ENCODE peak calls at places on chromosomes 12 and 14, in five cellular contexts. V, Z, Q, Y and A are unnamed samples.

GRCh38 chr12:122523280-122523679 is 3.5 kb downstream of the RSRC2 start:
- DNase-seq in V (peak), Y (no peak), Q (no peak), Z (no peak), A (no peak)

GRCh38 chr14:83140756-83141155 is 1607.1 kb upstream of the SEL1L start:
- DNase-seq in Z (no peak), Q (no peak), V (no peak), Y (no peak), A (no peak)

GRCh38 chr12:2177751-2178150 is 125.0 kb downstream of the CACNA1C start:
- DNase-seq in V (no peak), Y (no peak), Q (no peak), Z (no peak), A (no peak)

GRCh38 chr12:55996201-55996714 is 818 bp upstream of the SUOX start:
- DNase-seq in Z (no peak), Y (peak), Q (peak), V (peak), A (peak)

GRCh38 chr14:104531421-104532190 is 48.0 kb upstream of the C14orf180 start:
- DNase-seq in V (no peak), Z (no peak), Y (no peak), Q (peak), A (no peak)

GRCh38 chr14:89504602-89505320 is 87.7 kb upstream of the FOXN3 start:
- DNase-seq in Q (peak), Y (no peak), Z (peak), V (no peak), A (no peak)

GRCh38 chr14:64340560-64341196 is 46.5 kb upstream of the ESR2 start:
- DNase-seq in Y (no peak), Q (no peak), Z (no peak), V (no peak), A (peak)

GRCh38 chr14:75514673-75515630 is 7.3 kb upstream of the BATF start:
- DNase-seq in Y (peak), Q (peak), Z (peak), V (no peak), A (peak)

GRCh38 chr12:104312202-104312601 is 8.7 kb downstream of the EID3 start:
- DNase-seq in V (no peak), Q (no peak), Z (no peak), Y (no peak), A (no peak)

GRCh38 chr14:21202463-21203358 is 46.8 kb upstream of the OR5AU1 start:
- DNase-seq in Z (no peak), Y (no peak), V (no peak), Q (no peak), A (no peak)

GRCh38 chr12:68530965-68531364 is 79.7 kb upstream of the RAP1B start:
- DNase-seq in V (no peak), Z (no peak), Q (no peak), Y (no peak), A (no peak)

GRCh38 chr12:46562625-46563228 is 190.2 kb upstream of the SLC38A2 start:
- DNase-seq in Y (no peak), Q (no peak), Z (no peak), V (peak), A (no peak)

GRCh38 chr12:91307957-91308705 is 125.5 kb upstream of the DCN start:
- DNase-seq in V (no peak), Z (no peak), Y (no peak), Q (no peak), A (no peak)

GRCh38 chr12:16359512-16360491 is 12.4 kb downstream of the MGST1 start:
- DNase-seq in V (peak), Q (peak), Z (no peak), Y (peak), A (peak)

GRCh38 chr12:14256139-14256538 is 109.3 kb upstream of the ATF7IP start:
- DNase-seq in Q (no peak), Z (no peak), Y (no peak), V (no peak), A (no peak)

GRCh38 chr12:14256555-14257169 is 108.8 kb upstream of the ATF7IP start:
- DNase-seq in Q (peak), Y (peak), V (peak), Z (no peak), A (peak)

GRCh38 chr12:14258468-14258947 is 107.0 kb upstream of the ATF7IP start:
- DNase-seq in Q (no peak), Y (no peak), Z (no peak), V (no peak), A (peak)

GRCh38 chr12:14257734-14258467 is 107.6 kb upstream of the ATF7IP start:
- DNase-seq in Q (peak), V (peak), Z (peak), Y (peak), A (peak)

DNA sequence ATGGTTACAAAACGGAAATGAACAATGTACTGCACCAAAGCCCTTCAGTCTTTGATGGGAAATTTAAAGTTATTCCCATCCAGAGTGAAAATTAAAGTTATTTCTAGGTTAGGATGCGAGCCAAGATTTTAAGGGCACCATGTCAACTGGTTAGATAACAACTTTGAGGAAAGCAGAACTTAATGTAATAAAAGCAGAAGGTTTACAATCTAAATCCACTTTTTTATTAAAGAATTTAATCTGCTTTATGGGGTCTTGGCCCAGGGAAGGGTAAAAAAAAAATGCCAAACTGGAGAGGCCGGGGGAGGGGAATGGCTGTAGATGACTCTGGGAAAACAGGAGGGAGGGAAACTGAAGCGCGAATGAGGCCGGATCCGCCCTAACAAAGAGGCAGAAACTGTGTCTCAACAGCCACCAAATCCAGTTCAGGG is 108.2 kb upstream of the ATF7IP start:
- DNase-seq in Q (no peak), V (no peak), Z (no peak), Y (peak), A (no peak)
- H2AFZ ChIP-seq in Q (no peak), V (no peak), Z (peak), Y (peak), A (no peak)

GRCh38 chr12:82361461-82361915 is 3.2 kb downstream of the METTL25 start:
- DNase-seq in Z (no peak), Q (no peak), V (no peak), Y (no peak), A (peak)
- TF ChIP-seq CREB1 in Z (no peak), Q (no peak), V (no peak), Y (no peak), A (no peak)

GRCh38 chr14:93040443-93040842 is 75.3 kb downstream of the ITPK1 start:
- DNase-seq in Q (no peak), Y (no peak), Z (no peak), V (no peak), A (no peak)
- TF ChIP-seq POLR2AphosphoS5 in Q (no peak), Y (no peak), Z (no peak), V (no peak), A (no peak)

DNA sequence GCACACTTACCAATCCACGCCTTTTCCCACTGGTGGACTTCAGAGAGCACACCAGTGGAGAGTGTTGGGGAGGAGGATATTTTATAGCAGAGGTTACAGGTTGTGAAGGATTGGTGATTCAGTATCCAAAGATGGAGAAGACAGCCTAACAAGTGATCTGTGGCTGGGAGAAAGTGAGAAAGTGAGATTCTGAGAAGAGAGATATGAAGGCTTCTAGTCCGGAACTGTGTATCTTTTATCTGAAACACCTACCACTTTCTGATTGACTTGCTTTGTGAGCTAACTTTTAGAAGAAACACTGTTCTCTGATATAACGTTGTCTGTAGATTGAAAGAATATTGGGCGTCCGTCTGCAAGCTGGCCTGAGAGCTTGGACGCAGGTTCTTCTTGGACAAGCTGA is 24.0 kb downstream of the DYNC1H1 start:
- DNase-seq in V (no peak), Y (no peak), Z (no peak), Q (no peak), A (no peak)
- H2AFZ ChIP-seq in V (no peak), Y (no peak), Z (no peak), Q (no peak), A (no peak)

GRCh38 chr14:101889898-101890297 is 74.5 kb upstream of the DYNC1H1 start:
- DNase-seq in Y (no peak), Q (no peak), Z (no peak), V (no peak), A (no peak)
- TF ChIP-seq CREB1 in Y (no peak), Q (no peak), Z (no peak), V (no peak), A (no peak)

DNA sequence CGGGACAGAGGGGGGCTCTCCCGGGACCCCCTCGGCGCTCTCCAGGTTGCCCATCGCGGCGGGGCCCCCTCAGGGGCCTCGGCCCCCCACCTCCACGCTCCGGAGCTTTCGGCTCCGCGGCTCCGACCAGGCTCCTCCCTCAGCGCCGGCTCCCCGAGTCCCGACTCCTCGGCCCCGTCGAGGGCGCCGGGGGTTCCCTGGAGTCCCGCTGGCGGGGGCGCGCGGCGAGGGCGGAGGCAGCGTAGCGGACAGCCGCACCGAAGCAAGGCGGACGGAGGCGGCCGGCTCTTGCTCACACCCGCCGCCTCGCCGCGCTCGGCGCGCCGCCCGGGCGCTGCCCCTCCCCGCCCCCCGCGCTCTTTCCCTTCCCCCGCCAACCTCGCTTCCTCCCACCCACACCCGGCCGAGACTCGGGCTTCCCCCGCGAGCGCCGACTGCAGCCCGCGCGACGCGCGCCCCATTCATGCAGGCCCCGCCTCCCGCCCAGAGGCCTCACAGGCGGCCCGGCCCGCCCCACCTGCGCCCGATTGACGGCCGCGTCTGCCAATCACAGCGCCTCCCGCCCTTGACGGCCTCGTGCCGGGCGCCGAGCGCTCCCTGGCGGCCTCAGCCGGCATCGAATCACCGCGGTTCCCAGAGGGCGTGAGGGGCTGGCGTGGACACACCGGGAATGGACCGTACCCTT is at the start of gene FMNL3:
- DNase-seq in Z (peak), V (peak), Q (peak), Y (peak), A (peak)
- TF ChIP-seq POLR2AphosphoS5 in Z (peak), V (no peak), Q (no peak), Y (peak), A (peak)

DNA sequence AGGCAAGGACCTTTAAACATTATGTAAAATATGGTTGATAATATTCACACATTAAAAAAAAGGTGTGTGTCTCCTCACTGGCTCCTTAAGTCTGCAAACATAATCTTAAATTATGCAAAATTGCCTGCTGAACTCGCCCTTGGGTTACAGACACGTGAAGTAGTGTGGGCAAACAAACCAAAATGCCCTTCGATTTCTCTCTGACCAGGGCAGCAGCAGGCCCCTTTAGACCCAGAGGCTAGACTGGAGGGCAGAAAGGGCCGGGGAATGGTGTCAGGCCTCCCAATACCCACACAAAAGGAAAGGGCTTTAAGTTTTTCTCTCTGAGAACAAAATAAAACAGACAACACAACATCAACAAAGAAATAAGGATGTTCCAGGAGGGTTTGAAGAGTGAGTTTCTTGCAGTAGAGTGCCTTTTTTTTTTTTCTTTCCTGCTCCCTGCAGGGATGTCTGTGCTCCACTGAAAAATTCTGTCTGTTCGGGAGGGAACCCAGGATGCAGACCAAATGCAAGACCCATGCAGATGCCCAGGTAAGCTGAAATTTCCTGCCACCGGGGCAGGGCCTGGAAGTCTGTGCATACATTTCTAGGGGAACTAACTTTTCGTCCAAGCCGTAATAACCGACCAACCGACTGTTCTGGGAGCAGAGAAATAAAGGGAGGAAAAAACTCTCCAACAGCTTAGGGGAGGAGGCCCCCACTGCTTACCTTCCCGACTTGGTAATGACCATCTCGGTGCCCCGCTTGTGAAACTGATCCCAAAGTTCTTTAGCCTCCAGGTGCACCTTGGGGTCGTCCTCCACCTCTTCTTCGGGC is 1.7 kb downstream of the TBX3 start:
- DNase-seq in Y (no peak), Z (no peak), Q (no peak), V (no peak), A (peak)
- H2AFZ ChIP-seq in Y (no peak), Z (no peak), Q (no peak), V (no peak), A (peak)

DNA sequence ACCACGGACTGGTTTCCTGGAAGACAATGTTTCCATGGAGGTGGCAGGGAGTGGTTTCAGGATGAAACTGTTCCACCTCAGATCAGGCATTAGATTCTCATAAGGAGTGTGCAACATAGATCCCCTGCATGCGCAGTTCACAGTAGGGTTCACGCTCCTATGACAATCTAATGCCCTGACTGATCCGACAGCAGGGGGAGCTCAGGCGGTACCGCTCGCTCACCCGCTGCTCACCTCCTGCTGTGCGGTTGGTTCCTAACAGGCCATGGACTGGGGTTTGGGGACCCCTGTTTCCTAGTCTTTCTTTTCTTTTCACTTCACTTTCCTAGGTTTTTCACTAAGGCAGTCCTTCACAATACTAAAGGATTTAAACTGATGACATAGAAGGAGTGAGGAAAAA is 39.6 kb downstream of the GUCY2C start:
- DNase-seq in Z (no peak), Q (peak), Y (no peak), V (peak), A (peak)
- TF ChIP-seq CREB1 in Z (no peak), Q (no peak), Y (no peak), V (no peak), A (no peak)

DNA sequence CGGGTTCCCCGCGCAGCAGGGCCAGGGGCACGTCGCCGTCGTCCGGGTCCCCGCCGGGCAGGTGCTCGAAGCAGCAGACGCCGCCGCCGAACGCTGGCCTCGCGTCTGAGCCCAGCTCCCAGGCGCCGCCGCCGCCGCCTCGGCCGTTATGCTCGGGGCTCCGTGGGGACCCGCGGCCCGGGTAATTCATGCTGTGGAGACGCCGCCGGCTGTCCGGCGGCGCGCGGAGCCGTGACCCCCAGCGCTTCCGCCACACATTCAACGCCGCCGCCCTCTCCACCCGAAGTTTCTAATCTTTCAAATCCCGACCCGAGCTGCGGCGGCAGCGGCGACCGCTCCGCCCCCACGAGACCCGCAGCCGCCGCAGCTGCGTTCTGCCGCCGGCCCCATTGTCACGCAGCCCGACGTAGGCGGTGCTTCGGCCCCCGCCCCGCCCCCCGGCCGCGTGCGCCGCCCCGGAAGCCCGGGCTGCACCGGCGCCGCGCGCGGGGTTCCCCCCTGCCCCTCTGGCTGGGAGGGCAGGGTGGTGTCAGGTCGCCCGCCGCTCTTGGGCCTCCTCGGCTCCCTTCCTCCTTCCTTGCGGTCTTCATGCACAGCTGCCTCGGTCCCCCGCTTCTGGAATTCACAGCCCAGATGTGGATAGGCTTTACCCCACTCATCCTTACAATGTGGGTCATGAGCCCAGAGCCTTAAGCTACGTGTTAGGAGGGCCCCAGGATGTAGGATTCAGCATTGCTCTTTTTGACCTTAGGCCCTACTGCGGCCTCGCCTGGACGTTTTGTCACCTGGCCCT is at the start of gene DDHD1:
- DNase-seq in V (peak), Z (peak), Q (peak), Y (peak), A (peak)
- TF ChIP-seq POLR2AphosphoS5 in V (peak), Z (peak), Q (peak), Y (peak), A (peak)